ENCODE peak calls at places on chromosomes 6 and 20, in five cellular contexts. Y, Z, C, P and J are unnamed samples.

GRCh38 chr6:74182992-74183391 is 487.0 kb downstream of the CD109 start:
- DNase-seq in P (no peak), Z (no peak), Y (no peak), C (no peak), J (no peak)

GRCh38 chr20:3687655-3688054 is 5.8 kb upstream of the ADAM33 start:
- DNase-seq in C (no peak), P (peak), Z (peak), Y (no peak), J (no peak)

GRCh38 chr6:155530219-155530834 is 74.7 kb upstream of the NOX3 start:
- DNase-seq in Y (no peak), Z (peak), C (peak), P (no peak), J (no peak)

GRCh38 chr6:33812669-33813068 is 8.9 kb upstream of the MLN start:
- DNase-seq in P (peak), C (no peak), Y (no peak), Z (peak), J (peak)

GRCh38 chr6:101445527-101445926 is 52.0 kb downstream of the GRIK2 start:
- DNase-seq in C (no peak), P (no peak), Z (peak), Y (no peak), J (no peak)

GRCh38 chr20:38805958-38806854 is 709 bp downstream of the PPP1R16B start:
- DNase-seq in C (peak), P (peak), Z (no peak), Y (peak), J (peak)

GRCh38 chr20:17357238-17357637 is 130.4 kb downstream of the PCSK2 start:
- DNase-seq in Z (no peak), P (no peak), Y (no peak), C (peak), J (no peak)

GRCh38 chr20:50238081-50238800 is 47.6 kb downstream of the CEBPB start:
- DNase-seq in C (no peak), Z (no peak), P (no peak), Y (no peak), J (no peak)

GRCh38 chr6:37643851-37644672 is 53.6 kb downstream of the MDGA1 start:
- DNase-seq in Z (no peak), P (no peak), C (no peak), Y (no peak), J (no peak)

GRCh38 chr6:169173532-169174268 is 79.9 kb downstream of the THBS2 start:
- DNase-seq in Z (peak), P (no peak), C (no peak), Y (no peak), J (no peak)

GRCh38 chr6:38095054-38095453 is 275.5 kb downstream of the ZFAND3 start:
- DNase-seq in C (no peak), P (no peak), Y (no peak), Z (peak), J (no peak)

GRCh38 chr6:28587011-28587745 is 61.5 kb downstream of the GPX5 start:
- DNase-seq in C (peak), P (peak), Y (peak), Z (peak), J (peak)

GRCh38 chr6:158605266-158605878 is 39.2 kb downstream of the DYNLT1 start:
- DNase-seq in C (peak), Y (peak), Z (peak), P (no peak), J (peak)

GRCh38 chr6:27667016-27667415 is 194.1 kb upstream of the ZNF184 start:
- DNase-seq in C (no peak), Z (no peak), Y (no peak), P (no peak), J (no peak)

GRCh38 chr6:44230034-44230675 is 6.8 kb downstream of the SLC29A1 start:
- DNase-seq in C (no peak), Y (no peak), Z (no peak), P (no peak), J (no peak)

GRCh38 chr6:135196739-135197510 is 15.8 kb downstream of the MYB start:
- DNase-seq in Z (no peak), P (no peak), C (no peak), Y (no peak), J (no peak)

GRCh38 chr20:53963670-53964466 is 106.5 kb downstream of the BCAS1 start:
- DNase-seq in Z (no peak), Y (no peak), P (no peak), C (no peak), J (no peak)

GRCh38 chr6:129853996-129854711 is 7.0 kb downstream of the TMEM244 start:
- DNase-seq in P (no peak), Y (no peak), Z (peak), C (no peak), J (no peak)

GRCh38 chr6:158086054-158086705 is 81.9 kb downstream of the SERAC1 start:
- DNase-seq in P (no peak), Y (no peak), Z (peak), C (no peak), J (no peak)

GRCh38 chr6:139082370-139082769 is 52.5 kb upstream of the HECA start:
- DNase-seq in Y (no peak), C (no peak), P (no peak), Z (no peak), J (no peak)

GRCh38 chr6:37807656-37808055 is 11.9 kb upstream of the ZFAND3 start:
- DNase-seq in P (no peak), Y (no peak), C (no peak), Z (no peak), J (peak)

GRCh38 chr6:46129301-46129633 is 522 bp upstream of the ENPP4 start:
- DNase-seq in Z (no peak), P (no peak), Y (no peak), C (peak), J (no peak)

GRCh38 chr6:89675949-89676753 is 37.6 kb upstream of the LYRM2 start:
- DNase-seq in Y (no peak), P (peak), Z (no peak), C (no peak), J (no peak)

GRCh38 chr20:49768204-49769124 is 44.2 kb upstream of the SLC9A8 start:
- DNase-seq in P (no peak), Y (no peak), Z (peak), C (no peak), J (peak)

GRCh38 chr20:33673411-33674293 is 576 bp downstream of the NECAB3 start:
- DNase-seq in Z (peak), P (no peak), Y (no peak), C (no peak), J (no peak)

GRCh38 chr20:23207826-23208555 is 121.9 kb upstream of the CD93 start:
- DNase-seq in C (no peak), Z (no peak), P (no peak), Y (no peak), J (no peak)